ENCODE peak calls at places on chromosomes 7 and 10, in six cellular contexts. K is K562, B is heart left ventricle, W is HCT116, O is body of pancreas, X is IMR-90. P is an unnamed sample.

GRCh38 chr7:117072620-117073118 is 119.4 kb downstream of the ST7 start:
- DNase-seq in W (no peak), B (peak; percentile 62), X (peak; percentile 71), K (no peak), O (peak; percentile 89), P (peak; percentile 74)

GRCh38 chr7:126606331-126606730 is 646.4 kb downstream of the GRM8 start:
- DNase-seq in B (no peak), O (no peak), K (no peak), W (no peak), X (no peak), P (no peak)

GRCh38 chr10:128629111-128630096 is 503.2 kb upstream of the MKI67 start:
- DNase-seq in B (no peak), K (peak; percentile 53), X (no peak), O (no peak), W (peak; percentile 98), P (no peak)

GRCh38 chr10:43680035-43680434 is 31.4 kb upstream of the ZNF32 start:
- DNase-seq in O (no peak), W (no peak), B (no peak), X (peak; percentile 49), K (peak; percentile 36), P (no peak)

GRCh38 chr7:150520145-150520544 is 5.5 kb downstream of the GIMAP7 start:
- DNase-seq in O (no peak), X (no peak), K (no peak), W (no peak), B (no peak), P (no peak)

GRCh38 chr10:72009430-72010081 is 45.4 kb downstream of the CHST3 start:
- DNase-seq in B (peak; percentile 87), W (no peak), O (peak; percentile 68), K (no peak), X (peak; percentile 94), P (peak; percentile 88)

GRCh38 chr7:44059219-44060090 is 5.9 kb downstream of the PGAM2 start:
- DNase-seq in W (no peak), B (no peak), X (no peak), K (no peak), O (peak; percentile 9), P (no peak)

GRCh38 chr10:72665925-72666324 is 26.0 kb upstream of the MCU start:
- DNase-seq in O (no peak), W (no peak), X (peak; percentile 51), B (no peak), K (no peak), P (no peak)

GRCh38 chr10:100350914-100351485 is 4.0 kb downstream of the SCD start:
- DNase-seq in W (no peak), B (no peak), X (no peak), K (no peak), O (no peak), P (peak; percentile 72)

GRCh38 chr10:24706479-24707118 is 17.1 kb downstream of the ARHGAP21 start:
- DNase-seq in W (no peak), X (peak; percentile 98), B (no peak), K (no peak), O (peak; percentile 31), P (peak; percentile 24)
- H3K27ac ChIP-seq in W (no peak overlapping the region), X (peak overlapping the region; percentile 14), B (no peak overlapping the region), K (no peak overlapping the region), O (no peak overlapping the region), P (no peak overlapping the region)

DNA sequence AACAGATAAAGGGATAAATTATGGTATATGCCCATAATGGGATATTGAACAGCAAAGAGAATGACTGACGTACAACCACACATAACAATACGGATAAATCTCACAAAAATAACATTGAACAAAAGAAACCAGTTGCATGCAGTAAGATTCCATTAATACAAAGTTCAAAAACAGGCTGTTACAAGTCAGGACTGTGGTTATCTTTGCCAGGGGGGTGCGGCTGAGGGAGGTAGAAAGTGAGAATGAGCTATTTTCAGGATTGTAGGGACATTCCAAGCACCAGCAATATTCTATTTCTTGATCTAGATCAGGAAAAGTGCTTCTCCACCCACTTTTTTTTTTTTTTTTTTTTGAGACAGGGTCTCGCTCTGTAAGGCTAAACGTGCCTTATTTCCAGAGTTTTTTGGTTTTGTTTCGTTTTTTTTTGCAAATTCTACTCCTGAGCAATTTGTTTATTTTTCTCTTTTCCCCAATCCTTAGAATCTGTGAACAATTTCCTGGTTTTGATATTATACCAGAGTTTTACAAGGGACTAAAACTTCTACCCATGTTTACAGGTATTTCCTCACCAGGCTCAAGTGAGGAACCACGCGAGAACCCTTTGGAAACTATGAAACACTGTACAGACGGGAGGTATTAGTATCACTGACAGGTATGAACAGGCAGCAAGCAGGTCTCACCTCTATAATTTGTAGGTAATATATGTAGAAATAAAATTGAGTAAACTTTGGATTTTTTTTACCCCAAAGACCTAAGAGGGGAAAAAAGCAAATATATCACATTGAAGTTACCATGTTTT is 9.9 kb downstream of the SMURF1 start:
- DNase-seq in X (no peak), W (no peak), K (no peak), O (no peak), B (no peak), P (no peak)
- H3K4me3 ChIP-seq in X (no peak overlapping the region), W (no peak overlapping the region), K (no peak overlapping the region), O (no peak overlapping the region), B (no peak overlapping the region), P (no peak overlapping the region)

GRCh38 chr10:12042409-12042796 is 206 bp downstream of the UPF2 start:
- DNase-seq in X (peak; percentile 3), K (peak; percentile 80), O (peak; percentile 29), W (no peak), B (peak; percentile 34), P (no peak)

GRCh38 chr10:12042797-12043651 is at the start of gene UPF2:
- DNase-seq in X (peak; percentile 98), B (peak; percentile 99), W (peak; percentile 97), K (peak; percentile 99), O (peak; percentile 99), P (peak; percentile 97)

GRCh38 chr10:12045610-12046009 is 3.0 kb upstream of the UPF2 start:
- DNase-seq in X (no peak), O (no peak), W (no peak), K (no peak), B (no peak), P (no peak)

GRCh38 chr10:12041766-12042408 is 722 bp downstream of the UPF2 start:
- DNase-seq in X (peak; percentile 18), B (no peak), O (peak; percentile 27), W (no peak), K (no peak), P (peak; percentile 36)
- TF ChIP-seq POLR2A in X (no peak), B (no peak), O (peak; percentile 14), W (no peak), K (no peak), P (no peak)

GRCh38 chr7:121005996-121006565 is 17.6 kb downstream of the CPED1 start:
- DNase-seq in W (no peak), O (no peak), K (no peak), B (no peak), X (no peak), P (no peak)
- H3K27ac ChIP-seq in W (no peak overlapping the region), O (no peak overlapping the region), K (peak overlapping the region; percentile 62), B (no peak overlapping the region), X (no peak overlapping the region), P (peak overlapping the region; percentile 1)

DNA sequence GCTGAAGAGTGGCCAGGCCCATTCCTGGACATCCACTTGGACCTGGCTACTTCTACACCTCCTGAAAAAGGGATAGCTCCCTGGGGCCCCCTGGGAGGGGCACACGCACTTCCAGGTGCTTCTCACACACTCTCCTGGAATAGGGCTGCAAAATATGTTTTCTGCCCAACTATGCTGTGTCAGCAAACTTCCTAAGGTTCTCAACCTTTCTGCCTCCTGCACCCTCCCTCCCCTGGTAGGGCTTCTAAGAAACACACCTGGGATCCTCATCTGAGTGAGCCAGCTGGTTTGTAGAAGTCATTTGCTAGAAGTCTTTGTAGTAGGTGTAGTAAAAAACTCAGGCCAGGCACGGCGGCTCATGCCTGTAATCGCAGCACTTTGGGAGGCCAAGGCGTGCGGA is 136.5 kb downstream of the ZMYND11 start:
- DNase-seq in K (no peak), X (no peak), B (no peak), O (no peak), W (no peak), P (no peak)
- H3K4me3 ChIP-seq in K (no peak overlapping the region), X (no peak overlapping the region), B (no peak overlapping the region), O (no peak overlapping the region), W (no peak overlapping the region), P (no peak overlapping the region)

DNA sequence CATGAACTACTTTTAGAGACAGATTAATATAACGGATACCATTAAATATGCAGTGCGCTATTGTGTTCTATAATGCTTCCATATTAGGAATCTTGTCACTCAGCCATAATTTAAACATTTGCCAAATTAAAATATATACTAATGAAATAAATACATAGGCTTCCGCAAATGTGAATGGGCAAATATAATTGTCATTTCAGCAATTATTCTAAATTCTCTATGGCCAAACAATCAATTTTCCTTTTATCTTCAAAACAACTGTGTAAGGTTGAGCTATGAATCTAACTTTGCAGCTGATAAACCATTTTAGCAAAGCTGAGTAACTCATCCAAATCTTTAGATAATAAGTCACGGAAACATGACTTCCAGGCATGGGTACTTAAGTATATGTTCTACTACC is 20.7 kb upstream of the TSPAN13 start:
- DNase-seq in K (no peak), X (no peak), W (no peak), B (no peak), O (no peak), P (no peak)
- TF ChIP-seq POLR2A in K (no peak), X (no peak), W (no peak), B (no peak), O (no peak), P (no peak)

P was measured in testis.